ENCODE peak calls at places on chromosomes 11 and 22, in seven cellular contexts. One of them, this sample, is unnamed.

GRCh38 chr11:33475999-33476398 is 218.8 kb downstream of the HIPK3 start:
- DNase-seq in OCI-LY7: peak; percentile 71
- DNase-seq in astrocyte: peak; percentile 60
- DNase-seq in testis: peak; percentile 54
- DNase-seq in colonic mucosa: no peak
- DNase-seq in fibroblast of pulmonary artery: peak; percentile 91
- DNase-seq in dorsolateral prefrontal cortex: no peak
- DNase-seq in this sample: no peak

GRCh38 chr11:75950141-75950540 is 135.1 kb downstream of the UVRAG start:
- DNase-seq in OCI-LY7: no peak
- DNase-seq in fibroblast of pulmonary artery: no peak
- DNase-seq in colonic mucosa: no peak
- DNase-seq in dorsolateral prefrontal cortex: no peak
- DNase-seq in testis: no peak
- DNase-seq in astrocyte: no peak
- DNase-seq in this sample: no peak

GRCh38 chr22:47357086-47357485 is 594.6 kb downstream of the TBC1D22A start:
- DNase-seq in fibroblast of pulmonary artery: no peak
- DNase-seq in dorsolateral prefrontal cortex: no peak
- DNase-seq in testis: peak; percentile 9
- DNase-seq in OCI-LY7: no peak
- DNase-seq in colonic mucosa: no peak
- DNase-seq in astrocyte: no peak
- DNase-seq in this sample: no peak

GRCh38 chr22:47031628-47031915 is 269.1 kb downstream of the TBC1D22A start:
- DNase-seq in dorsolateral prefrontal cortex: no peak
- DNase-seq in colonic mucosa: no peak
- DNase-seq in astrocyte: no peak
- DNase-seq in testis: no peak
- DNase-seq in fibroblast of pulmonary artery: no peak
- DNase-seq in OCI-LY7: no peak
- DNase-seq in this sample: no peak

GRCh38 chr22:47030143-47030641 is 267.7 kb downstream of the TBC1D22A start:
- DNase-seq in colonic mucosa: no peak
- DNase-seq in testis: no peak
- DNase-seq in astrocyte: peak; percentile 18
- DNase-seq in dorsolateral prefrontal cortex: no peak
- DNase-seq in fibroblast of pulmonary artery: no peak
- DNase-seq in OCI-LY7: no peak
- DNase-seq in this sample: no peak

GRCh38 chr22:18032455-18033101 is 8.2 kb upstream of the MICAL3 start:
- DNase-seq in dorsolateral prefrontal cortex: no peak
- DNase-seq in fibroblast of pulmonary artery: peak; percentile 39
- DNase-seq in colonic mucosa: no peak
- DNase-seq in astrocyte: peak; percentile 81
- DNase-seq in OCI-LY7: no peak
- DNase-seq in testis: no peak
- DNase-seq in this sample: no peak

GRCh38 chr11:110097459-110098012 is 4.3 kb downstream of the ZC3H12C start:
- DNase-seq in testis: no peak
- DNase-seq in dorsolateral prefrontal cortex: no peak
- DNase-seq in astrocyte: no peak
- DNase-seq in OCI-LY7: no peak
- DNase-seq in fibroblast of pulmonary artery: peak; percentile 35
- DNase-seq in colonic mucosa: no peak
- DNase-seq in this sample: no peak

GRCh38 chr11:35363246-35364100 is 55.9 kb downstream of the SLC1A2 start:
- DNase-seq in OCI-LY7: no peak
- DNase-seq in fibroblast of pulmonary artery: no peak
- DNase-seq in testis: no peak
- DNase-seq in colonic mucosa: no peak
- DNase-seq in astrocyte: no peak
- DNase-seq in dorsolateral prefrontal cortex: no peak
- DNase-seq in this sample: no peak

GRCh38 chr11:75233688-75234295 is 6.8 kb upstream of the TPBGL start:
- DNase-seq in astrocyte: peak; percentile 41
- DNase-seq in colonic mucosa: peak; percentile 38
- DNase-seq in testis: peak; percentile 46
- DNase-seq in OCI-LY7: peak; percentile 35
- DNase-seq in dorsolateral prefrontal cortex: no peak
- DNase-seq in fibroblast of pulmonary artery: peak; percentile 81
- DNase-seq in this sample: peak; percentile 74

GRCh38 chr11:4606231-4607015 is 1.6 kb downstream of the TRIM68 start:
- DNase-seq in OCI-LY7: no peak
- DNase-seq in fibroblast of pulmonary artery: peak; percentile 67
- DNase-seq in colonic mucosa: peak; percentile 45
- DNase-seq in testis: no peak
- DNase-seq in astrocyte: no peak
- DNase-seq in dorsolateral prefrontal cortex: no peak
- DNase-seq in this sample: no peak

GRCh38 chr11:66100272-66101037 is 30.4 kb downstream of the PACS1 start:
- DNase-seq in OCI-LY7: peak; percentile 86
- DNase-seq in fibroblast of pulmonary artery: peak; percentile 37
- DNase-seq in astrocyte: peak; percentile 36
- DNase-seq in testis: peak; percentile 88
- DNase-seq in colonic mucosa: peak; percentile 60
- DNase-seq in dorsolateral prefrontal cortex: peak; percentile 73
- DNase-seq in this sample: peak; percentile 65

GRCh38 chr22:42433754-42434153 is 1.6 kb upstream of the NFAM1 start:
- DNase-seq in colonic mucosa: no peak
- DNase-seq in fibroblast of pulmonary artery: no peak
- DNase-seq in OCI-LY7: no peak
- DNase-seq in astrocyte: no peak
- DNase-seq in dorsolateral prefrontal cortex: no peak
- DNase-seq in testis: no peak
- DNase-seq in this sample: no peak

GRCh38 chr22:46502776-46503175 is 34.6 kb downstream of the CELSR1 start:
- DNase-seq in dorsolateral prefrontal cortex: no peak
- DNase-seq in colonic mucosa: no peak
- DNase-seq in OCI-LY7: no peak
- DNase-seq in astrocyte: no peak
- DNase-seq in fibroblast of pulmonary artery: no peak
- DNase-seq in testis: no peak
- DNase-seq in this sample: no peak

GRCh38 chr22:32708835-32709234 is 92.7 kb upstream of the TIMP3 start:
- DNase-seq in astrocyte: no peak
- DNase-seq in dorsolateral prefrontal cortex: no peak
- DNase-seq in colonic mucosa: no peak
- DNase-seq in OCI-LY7: no peak
- DNase-seq in testis: no peak
- DNase-seq in fibroblast of pulmonary artery: no peak
- DNase-seq in this sample: no peak

GRCh38 chr11:73961321-73961720 is 10.5 kb downstream of the DNAJB13 start:
- DNase-seq in fibroblast of pulmonary artery: no peak
- DNase-seq in testis: no peak
- DNase-seq in dorsolateral prefrontal cortex: no peak
- DNase-seq in astrocyte: peak; percentile 38
- DNase-seq in OCI-LY7: no peak
- DNase-seq in colonic mucosa: no peak
- DNase-seq in this sample: no peak

GRCh38 chr11:128884703-128885338 is 6.3 kb upstream of the KCNJ5 start:
- DNase-seq in testis: peak; percentile 77
- DNase-seq in colonic mucosa: peak; percentile 80
- DNase-seq in astrocyte: peak; percentile 27
- DNase-seq in OCI-LY7: peak; percentile 67
- DNase-seq in dorsolateral prefrontal cortex: peak; percentile 44
- DNase-seq in fibroblast of pulmonary artery: peak; percentile 79
- DNase-seq in this sample: peak; percentile 47

GRCh38 chr11:117426297-117426685 is 98.6 kb downstream of the CEP164 start:
- DNase-seq in fibroblast of pulmonary artery: peak; percentile 59
- DNase-seq in astrocyte: no peak
- DNase-seq in OCI-LY7: peak; percentile 58
- DNase-seq in testis: peak; percentile 84
- DNase-seq in colonic mucosa: peak; percentile 74
- DNase-seq in dorsolateral prefrontal cortex: peak; percentile 77
- DNase-seq in this sample: peak; percentile 74

GRCh38 chr11:68773521-68774187 is 22.3 kb upstream of the TESMIN start:
- DNase-seq in dorsolateral prefrontal cortex: no peak
- DNase-seq in colonic mucosa: no peak
- DNase-seq in astrocyte: peak; percentile 31
- DNase-seq in testis: peak; percentile 86
- DNase-seq in OCI-LY7: no peak
- DNase-seq in fibroblast of pulmonary artery: no peak
- DNase-seq in this sample: no peak

GRCh38 chr11:129191649-129192048 is 476 bp downstream of the ARHGAP32 start:
- DNase-seq in dorsolateral prefrontal cortex: no peak
- DNase-seq in testis: no peak
- DNase-seq in colonic mucosa: peak; percentile 27
- DNase-seq in OCI-LY7: no peak
- DNase-seq in astrocyte: no peak
- DNase-seq in fibroblast of pulmonary artery: no peak
- DNase-seq in this sample: no peak

GRCh38 chr22:18974477-18975180 is 38.5 kb upstream of the PRODH start:
- DNase-seq in dorsolateral prefrontal cortex: no peak
- DNase-seq in OCI-LY7: no peak
- DNase-seq in testis: no peak
- DNase-seq in fibroblast of pulmonary artery: no peak
- DNase-seq in astrocyte: no peak
- DNase-seq in colonic mucosa: no peak
- DNase-seq in this sample: no peak

GRCh38 chr11:10606536-10607208 is 38.2 kb upstream of the LYVE1 start:
- DNase-seq in fibroblast of pulmonary artery: peak; percentile 71
- DNase-seq in colonic mucosa: peak; percentile 12
- DNase-seq in OCI-LY7: no peak
- DNase-seq in dorsolateral prefrontal cortex: no peak
- DNase-seq in astrocyte: peak; percentile 57
- DNase-seq in testis: no peak
- DNase-seq in this sample: no peak

GRCh38 chr11:15711311-15711710 is 596.6 kb downstream of the INSC start:
- DNase-seq in colonic mucosa: no peak
- DNase-seq in testis: no peak
- DNase-seq in OCI-LY7: no peak
- DNase-seq in fibroblast of pulmonary artery: no peak
- DNase-seq in dorsolateral prefrontal cortex: no peak
- DNase-seq in astrocyte: no peak
- DNase-seq in this sample: no peak
- H3K4me3 ChIP-seq in colonic mucosa: no peak overlapping the region
- H3K4me3 ChIP-seq in testis: no peak overlapping the region
- H3K4me3 ChIP-seq in OCI-LY7: no peak overlapping the region
- H3K4me3 ChIP-seq in fibroblast of pulmonary artery: no peak overlapping the region
- H3K4me3 ChIP-seq in dorsolateral prefrontal cortex: no peak overlapping the region
- H3K4me3 ChIP-seq in astrocyte: no peak overlapping the region
- H3K4me3 ChIP-seq in this sample: no peak overlapping the region

GRCh38 chr11:132028380-132029240 is 658.2 kb downstream of the NTM start:
- DNase-seq in astrocyte: no peak
- DNase-seq in fibroblast of pulmonary artery: peak; percentile 78
- DNase-seq in colonic mucosa: peak; percentile 31
- DNase-seq in testis: no peak
- DNase-seq in OCI-LY7: peak; percentile 44
- DNase-seq in dorsolateral prefrontal cortex: peak; percentile 30
- DNase-seq in this sample: no peak
- TF ChIP-seq CTCF in astrocyte: peak; percentile 59
- TF ChIP-seq CTCF in fibroblast of pulmonary artery: peak; percentile 60
- TF ChIP-seq CTCF in colonic mucosa: no peak
- TF ChIP-seq CTCF in testis: peak; percentile 34
- TF ChIP-seq CTCF in OCI-LY7: peak; percentile 80
- TF ChIP-seq CTCF in dorsolateral prefrontal cortex: peak; percentile 78
- TF ChIP-seq CTCF in this sample: no peak

GRCh38 chr22:38954414-38955043 is 2.9 kb upstream of the APOBEC3A start:
- DNase-seq in testis: no peak
- DNase-seq in dorsolateral prefrontal cortex: no peak
- DNase-seq in colonic mucosa: no peak
- DNase-seq in astrocyte: no peak
- DNase-seq in OCI-LY7: no peak
- DNase-seq in fibroblast of pulmonary artery: no peak
- DNase-seq in this sample: no peak
- H3K4me3 ChIP-seq in testis: no peak overlapping the region
- H3K4me3 ChIP-seq in dorsolateral prefrontal cortex: no peak overlapping the region
- H3K4me3 ChIP-seq in colonic mucosa: no peak overlapping the region
- H3K4me3 ChIP-seq in astrocyte: no peak overlapping the region
- H3K4me3 ChIP-seq in OCI-LY7: no peak overlapping the region
- H3K4me3 ChIP-seq in fibroblast of pulmonary artery: no peak overlapping the region
- H3K4me3 ChIP-seq in this sample: no peak overlapping the region

GRCh38 chr22:22903355-22903777 is 15.8 kb downstream of the IGLL5 start:
- DNase-seq in astrocyte: no peak
- DNase-seq in fibroblast of pulmonary artery: no peak
- DNase-seq in dorsolateral prefrontal cortex: no peak
- DNase-seq in OCI-LY7: no peak
- DNase-seq in colonic mucosa: no peak
- DNase-seq in testis: no peak
- DNase-seq in this sample: no peak
- TF ChIP-seq CTCF in astrocyte: no peak
- TF ChIP-seq CTCF in fibroblast of pulmonary artery: no peak
- TF ChIP-seq CTCF in dorsolateral prefrontal cortex: no peak
- TF ChIP-seq CTCF in OCI-LY7: no peak
- TF ChIP-seq CTCF in colonic mucosa: no peak
- TF ChIP-seq CTCF in testis: no peak
- TF ChIP-seq CTCF in this sample: no peak

DNA sequence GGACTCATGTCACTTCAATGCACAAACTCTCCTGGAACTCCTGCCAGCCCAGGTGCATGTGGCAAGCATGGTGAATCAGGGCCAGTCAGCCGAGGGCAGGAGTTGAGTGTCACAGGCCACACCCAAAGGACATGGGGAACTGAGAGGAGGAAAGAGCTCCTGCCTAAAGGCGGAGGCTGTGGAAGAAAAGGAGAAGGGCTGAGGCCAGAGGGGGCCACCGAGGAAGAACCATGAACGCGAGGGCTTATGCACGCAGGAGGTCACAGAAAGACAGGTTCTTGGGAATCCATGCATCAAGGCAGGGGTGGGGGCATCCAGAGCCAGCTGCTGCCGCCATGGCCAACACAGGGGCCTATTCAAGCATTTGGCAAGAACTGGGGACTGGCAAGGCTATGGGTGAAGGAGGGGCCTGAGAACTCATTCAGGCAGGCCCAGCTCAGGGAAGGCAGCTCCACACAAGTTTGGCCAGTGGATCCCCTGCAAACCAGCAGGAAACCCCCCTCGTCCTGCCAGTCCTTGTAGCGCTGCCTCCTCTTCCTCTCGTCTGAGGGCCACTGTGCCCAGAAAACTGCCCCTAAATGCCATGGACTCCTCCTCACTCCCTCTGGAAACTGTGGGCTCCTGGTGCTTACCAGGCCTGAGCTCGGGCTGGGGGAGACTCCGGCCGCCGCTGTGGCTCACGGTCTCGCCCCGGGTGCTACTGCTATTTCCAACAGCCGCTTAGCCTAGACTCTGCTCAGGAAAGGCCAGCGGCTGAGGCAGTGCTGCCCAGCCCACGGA is 15.4 kb downstream of the PPM1F start:
- DNase-seq in testis: no peak
- DNase-seq in fibroblast of pulmonary artery: no peak
- DNase-seq in OCI-LY7: no peak
- DNase-seq in colonic mucosa: peak; percentile 40
- DNase-seq in astrocyte: no peak
- DNase-seq in dorsolateral prefrontal cortex: no peak
- DNase-seq in this sample: peak; percentile 48
- H3K4me3 ChIP-seq in testis: peak overlapping the region; percentile 64
- H3K4me3 ChIP-seq in fibroblast of pulmonary artery: peak overlapping the region; percentile 60
- H3K4me3 ChIP-seq in OCI-LY7: no peak overlapping the region
- H3K4me3 ChIP-seq in colonic mucosa: peak overlapping the region; percentile 80
- H3K4me3 ChIP-seq in astrocyte: peak overlapping the region; percentile 49
- H3K4me3 ChIP-seq in dorsolateral prefrontal cortex: peak overlapping the region; percentile 57
- H3K4me3 ChIP-seq in this sample: no peak overlapping the region

This sample was measured in mucosa of descending colon.